ENCODE peak calls at places on chromosome 4, in eight cellular contexts. B is fibroblast of pulmonary artery, M is foreskin fibroblast, K is kidney epithelial cell, T is HCT116, P is fibroblast of mammary gland, J is choroid plexus epithelial cell, U is esophagus squamous epithelium. O is an unnamed sample.

GRCh38 chr4:176611954-176612353 is 180.8 kb downstream of the VEGFC start:
- DNase-seq in P (no peak), B (no peak), T (no peak), J (no peak), K (no peak), U (no peak), M (no peak), O (no peak)

GRCh38 chr4:26860922-26861433 is 337 bp downstream of the STIM2 start:
- DNase-seq in T (no peak), P (peak), B (peak), M (peak), K (no peak), U (no peak), J (peak), O (peak)

GRCh38 chr4:67587156-67587555 is 28.6 kb downstream of the STAP1 start:
- DNase-seq in B (no peak), T (no peak), K (no peak), P (no peak), J (no peak), M (no peak), U (no peak), O (no peak)

GRCh38 chr4:128338634-128339355 is 51.2 kb upstream of the PGRMC2 start:
- DNase-seq in J (peak), K (peak), U (no peak), B (peak), M (peak), T (no peak), P (peak), O (peak)

GRCh38 chr4:77826280-77826679 is 7.1 kb upstream of the CNOT6L start:
- DNase-seq in M (no peak), B (no peak), U (no peak), K (no peak), P (no peak), J (no peak), T (no peak), O (no peak)

GRCh38 chr4:141109983-141110382 is 23.3 kb downstream of the RNF150 start:
- DNase-seq in J (no peak), B (no peak), M (peak), U (no peak), P (no peak), T (no peak), K (no peak), O (no peak)

GRCh38 chr4:7699825-7700224 is 239.8 kb downstream of the AFAP1 start:
- DNase-seq in J (no peak), T (no peak), K (no peak), B (no peak), P (no peak), U (no peak), M (no peak), O (no peak)

GRCh38 chr4:27096142-27096824 is 235.6 kb downstream of the STIM2 start:
- DNase-seq in U (no peak), K (no peak), P (peak), M (peak), J (no peak), B (no peak), T (no peak), O (peak)

GRCh38 chr4:19945979-19946380 is 305.7 kb upstream of the SLIT2 start:
- DNase-seq in M (peak), B (peak), K (peak), T (peak), P (peak), J (peak), U (no peak), O (peak)

GRCh38 chr4:125085-125820 is 952 bp downstream of the ZNF718 start:
- DNase-seq in U (no peak), J (peak), K (peak), B (peak), M (peak), P (peak), T (no peak), O (peak)

GRCh38 chr4:24837781-24838180 is 42.4 kb downstream of the SOD3 start:
- DNase-seq in P (no peak), T (no peak), B (no peak), U (no peak), K (no peak), M (no peak), J (no peak), O (no peak)

GRCh38 chr4:186727149-186727976 is 3.7 kb upstream of the FAT1 start:
- DNase-seq in P (peak), M (peak), U (no peak), B (no peak), J (no peak), T (no peak), K (no peak), O (no peak)

GRCh38 chr4:57501715-57502114 is 391.5 kb upstream of the IGFBP7 start:
- DNase-seq in M (peak), B (peak), U (no peak), J (peak), T (no peak), K (peak), P (peak), O (no peak)

GRCh38 chr4:137993232-137993631 is 248.9 kb downstream of the SLC7A11 start:
- DNase-seq in J (no peak), T (no peak), M (no peak), U (no peak), B (no peak), K (no peak), P (no peak), O (no peak)

GRCh38 chr4:176320340-176320975 is 692 bp downstream of the SPCS3 start:
- DNase-seq in J (peak), T (peak), P (peak), K (no peak), B (peak), M (peak), U (peak), O (peak)

GRCh38 chr4:179625391-179625790 is 2183.2 kb upstream of the AGA start:
- DNase-seq in M (peak), J (peak), T (no peak), B (peak), P (peak), K (peak), U (no peak), O (no peak)

GRCh38 chr4:69907151-69907550 is 23.7 kb upstream of the CSN1S1 start:
- DNase-seq in J (peak), T (no peak), K (no peak), U (no peak), B (peak), P (peak), M (peak), O (no peak)

GRCh38 chr4:185847352-185848078 is 35.5 kb upstream of the SORBS2 start:
- DNase-seq in J (peak), U (no peak), T (no peak), P (peak), K (peak), M (peak), B (peak), O (peak)

GRCh38 chr4:19399001-19399400 is 852.7 kb upstream of the SLIT2 start:
- DNase-seq in M (peak), J (peak), U (no peak), P (peak), B (peak), K (no peak), T (no peak), O (peak)

GRCh38 chr4:6988016-6988715 is 55.0 kb upstream of the TADA2B start:
- DNase-seq in U (no peak), B (no peak), M (peak), T (no peak), J (no peak), P (no peak), K (no peak), O (no peak)

GRCh38 chr4:116849620-116850019 is 235.8 kb downstream of the TRAM1L1 start:
- DNase-seq in T (no peak), M (no peak), U (no peak), K (no peak), P (no peak), B (no peak), J (no peak), O (no peak)

GRCh38 chr4:155134136-155134535 is 74.3 kb upstream of the NPY2R start:
- DNase-seq in B (no peak), P (no peak), K (no peak), M (no peak), U (no peak), T (no peak), J (no peak), O (no peak)

GRCh38 chr4:127642169-127642568 is 9.4 kb downstream of the INTU start:
- DNase-seq in B (no peak), P (peak), M (no peak), J (peak), K (no peak), T (no peak), U (no peak), O (no peak)

GRCh38 chr4:25310825-25311210 is 1.8 kb upstream of the ZCCHC4 start:
- DNase-seq in J (no peak), B (no peak), T (no peak), U (no peak), P (no peak), K (no peak), M (no peak), O (no peak)

GRCh38 chr4:6893449-6894085 is 16.1 kb upstream of the TBC1D14 start:
- DNase-seq in K (no peak), B (no peak), T (no peak), U (no peak), P (no peak), J (peak), M (peak), O (peak)

GRCh38 chr4:6063684-6064083 is 45.5 kb upstream of the C4orf50 start:
- DNase-seq in B (no peak), U (no peak), T (no peak), M (no peak), J (no peak), P (no peak), K (no peak), O (no peak)

DNA sequence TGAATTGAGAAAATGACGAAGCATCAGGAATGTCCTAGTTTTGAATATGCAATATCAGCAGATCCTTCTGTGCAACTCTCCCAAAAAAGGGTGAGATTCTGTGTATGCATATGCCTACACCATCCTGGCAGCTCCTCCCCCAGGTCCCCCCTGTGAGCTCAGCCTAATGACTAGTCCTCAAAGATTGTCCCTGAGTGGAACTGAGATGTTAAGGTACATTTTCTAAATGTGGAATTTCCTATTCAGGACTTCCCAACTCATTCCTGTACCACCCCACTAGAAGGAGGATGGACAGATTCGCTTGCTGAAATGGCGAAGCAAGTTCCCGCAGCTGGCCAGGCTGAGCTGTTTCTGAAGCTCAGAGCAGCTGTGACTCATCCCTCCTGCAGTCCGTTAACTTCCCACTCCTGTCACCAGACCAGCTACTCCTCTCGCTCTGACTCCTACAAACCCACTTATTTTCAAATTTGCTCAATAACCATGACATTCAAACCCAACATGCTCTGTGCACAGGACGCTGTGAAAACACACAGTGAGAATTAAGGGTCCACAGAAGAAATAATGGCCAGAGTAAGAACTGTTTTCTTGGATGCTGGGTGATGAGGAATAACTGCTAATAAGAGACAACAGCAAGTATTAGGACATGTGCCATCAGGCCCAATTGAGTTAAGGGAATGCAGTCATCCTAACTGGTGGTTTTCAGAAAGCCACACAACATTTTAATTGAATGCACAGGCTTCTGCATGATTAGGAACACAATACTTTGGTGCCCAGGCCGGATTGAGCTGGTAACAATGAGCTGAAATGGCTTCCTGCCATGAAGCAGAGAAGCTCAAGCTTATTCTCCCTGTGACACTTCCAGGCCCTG is 40.0 kb upstream of the IRF2 start:
- DNase-seq in P (peak), U (peak), J (peak), T (no peak), M (peak), K (peak), B (peak), O (peak)
- H3K4me3 ChIP-seq in P (peak), U (no peak), J (no peak), T (no peak), M (peak), K (no peak), B (peak), O (no peak)

DNA sequence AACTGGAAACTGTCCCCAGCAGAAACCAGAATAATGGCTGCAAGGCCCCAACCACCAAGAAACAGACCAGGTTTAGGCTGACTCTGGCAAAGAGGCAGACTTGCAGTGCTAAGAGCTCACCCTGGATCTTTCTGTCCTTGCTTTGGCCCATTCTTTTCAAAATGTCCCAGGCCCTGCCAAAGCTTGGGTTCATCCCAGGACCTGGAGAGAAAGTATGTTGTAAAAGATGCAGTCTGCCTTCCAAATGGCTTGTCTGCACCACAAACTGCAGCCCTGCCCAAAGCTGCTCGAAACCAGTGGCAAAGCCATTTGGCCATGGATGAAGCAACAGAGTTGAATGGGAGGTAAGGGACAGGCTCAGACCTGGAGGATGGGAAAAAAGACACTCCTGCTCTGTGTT is 38.0 kb upstream of the LNX1 start:
- DNase-seq in B (no peak), U (no peak), K (no peak), P (no peak), J (no peak), T (no peak), M (no peak), O (no peak)
- TF ChIP-seq CTCF in B (no peak), U (no peak), K (no peak), P (no peak), J (no peak), T (no peak), M (no peak), O (no peak)

GRCh38 chr4:38751341-38752043 is 31.3 kb downstream of the TLR10 start:
- DNase-seq in M (no peak), J (no peak), B (no peak), U (no peak), P (no peak), K (no peak), T (no peak), O (no peak)

GRCh38 chr4:38757945-38758344 is 24.8 kb downstream of the TLR10 start:
- DNase-seq in J (no peak), B (no peak), M (no peak), U (no peak), P (peak), K (no peak), T (peak), O (no peak)

GRCh38 chr4:38752393-38752961 is 30.3 kb downstream of the TLR10 start:
- DNase-seq in B (peak), J (peak), T (no peak), U (no peak), K (peak), M (peak), P (peak), O (peak)

GRCh38 chr4:38747629-38748028 is 35.2 kb downstream of the TLR10 start:
- DNase-seq in M (no peak), T (no peak), K (no peak), J (no peak), B (no peak), P (no peak), U (no peak), O (no peak)

DNA sequence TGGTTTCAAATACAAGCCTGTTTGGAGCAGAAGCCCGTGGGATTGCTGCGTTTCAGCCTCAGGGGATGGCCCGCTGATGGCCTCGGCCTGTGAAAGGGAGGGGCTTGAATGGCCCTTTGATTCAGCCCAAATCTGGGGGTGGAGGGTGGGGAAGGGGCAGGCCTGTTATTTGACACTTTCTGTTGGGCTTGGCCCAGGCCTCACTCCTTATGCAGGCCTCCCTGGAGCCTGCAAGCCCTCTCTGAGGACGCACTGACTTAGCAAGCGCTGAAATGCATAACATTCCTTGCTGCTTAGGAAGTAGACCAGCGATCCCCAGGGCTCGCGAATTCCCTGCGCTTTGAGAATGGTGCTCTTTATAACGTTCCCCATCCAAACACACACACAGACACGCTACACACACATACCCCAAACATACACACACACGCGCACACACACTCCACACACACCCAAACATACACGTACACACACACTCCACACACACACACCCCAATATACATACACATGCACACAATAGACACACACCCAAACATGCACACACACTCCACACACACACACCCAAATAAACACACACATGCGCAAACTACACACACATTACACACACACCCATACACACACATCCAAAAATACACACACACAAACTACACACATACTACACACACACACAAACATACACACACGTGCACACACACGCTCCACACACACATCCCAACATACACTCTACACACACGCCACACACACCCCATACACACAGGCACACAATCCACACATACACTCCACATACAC is 29.6 kb downstream of the TLR10 start:
- DNase-seq in T (peak), U (no peak), K (peak), J (peak), B (peak), P (peak), M (peak), O (peak)
- H3K4me3 ChIP-seq in T (no peak), U (no peak), K (no peak), J (no peak), B (peak), P (peak), M (no peak), O (no peak)

DNA sequence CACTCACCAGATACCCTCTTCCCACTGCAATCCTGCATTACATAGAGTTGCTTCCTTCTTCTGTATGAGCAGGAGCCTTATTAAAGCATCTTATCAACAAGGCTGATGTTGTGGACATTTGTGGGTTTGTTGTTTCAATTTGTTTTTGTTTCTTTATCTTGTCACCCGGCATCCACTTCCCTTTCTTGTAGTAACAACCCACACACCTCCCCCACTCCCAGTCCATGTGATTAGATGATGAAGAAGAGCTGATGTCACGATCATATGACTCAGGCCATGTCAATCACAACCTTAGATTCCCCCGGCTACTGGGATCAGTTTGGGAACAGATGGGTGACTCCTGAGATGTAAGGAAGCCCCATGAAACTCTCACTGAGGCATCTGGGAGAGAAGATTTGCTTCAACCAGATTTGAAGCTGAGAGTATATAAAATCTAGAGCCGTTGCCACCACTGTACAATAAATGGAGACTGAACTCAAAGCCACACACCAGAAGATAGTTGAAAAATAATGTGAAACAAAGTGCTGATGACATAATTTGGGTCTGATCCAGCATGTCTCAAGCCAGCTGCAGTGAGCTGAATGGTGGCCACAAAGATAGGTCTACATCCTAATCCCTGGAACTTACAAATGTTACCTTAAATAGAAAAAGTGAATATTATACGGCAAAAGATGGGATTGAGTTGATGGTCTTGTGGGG is 34.1 kb upstream of the SRD5A3 start:
- DNase-seq in B (peak), U (no peak), T (no peak), M (peak), J (peak), P (peak), K (no peak), O (peak)
- TF ChIP-seq CTCF in B (no peak), U (no peak), T (no peak), M (no peak), J (no peak), P (no peak), K (no peak), O (no peak)

DNA sequence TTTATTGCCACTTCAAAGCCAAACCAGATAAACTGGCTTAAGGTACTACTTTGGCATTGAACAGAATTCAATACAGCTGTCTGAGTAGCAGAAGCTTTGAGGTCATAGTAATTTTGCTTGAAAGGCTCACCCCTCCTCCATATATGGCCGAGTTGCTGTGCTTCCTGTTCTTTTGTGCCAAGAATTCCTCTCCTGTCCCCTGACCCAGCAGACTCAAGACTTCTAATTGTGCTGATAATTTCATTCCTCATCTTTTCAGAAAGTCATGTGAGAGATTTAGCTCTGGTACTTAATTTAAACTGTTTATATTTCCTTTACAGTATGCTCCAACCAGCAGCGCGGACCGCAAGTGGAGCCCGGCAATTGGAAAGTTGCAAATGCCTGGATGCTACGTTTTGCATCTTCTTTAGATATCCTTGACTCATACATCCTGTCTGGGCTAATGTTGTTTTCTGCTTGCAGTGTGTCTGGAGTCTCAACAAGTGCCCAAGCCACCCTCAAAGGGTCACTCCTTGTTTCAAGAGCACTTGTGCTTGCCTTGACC is 373.4 kb downstream of the PDGFC start:
- DNase-seq in M (no peak), T (no peak), B (peak), P (peak), U (no peak), J (peak), K (no peak), O (peak)
- H3K4me3 ChIP-seq in M (no peak), T (no peak), B (no peak), P (no peak), U (no peak), J (peak), K (no peak), O (no peak)

GRCh38 chr4:73662709-73663546 is 42.7 kb upstream of the RASSF6 start:
- DNase-seq in U (no peak), K (no peak), T (peak), J (peak), M (peak), P (peak), B (peak), O (peak)
- TF ChIP-seq CTCF in U (peak), K (peak), T (peak), J (peak), M (peak), P (peak), B (peak), O (peak)

O was measured in fibroblast of villous mesenchyme.